ENCODE peak calls at places on chromosomes 12 and 14, in six cellular contexts. One of them, this sample, is unnamed.

GRCh38 chr14:52974406-52974805 is 23.6 kb upstream of the FERMT2 start:
- DNase-seq in suprapubic skin: no peak
- DNase-seq in prostate gland: no peak
- DNase-seq in stomach: no peak
- DNase-seq in breast epithelium: no peak
- DNase-seq in upper lobe of left lung: no peak
- DNase-seq in this sample: no peak

GRCh38 chr12:90327783-90328743 is 619.4 kb upstream of the ATP2B1 start:
- DNase-seq in suprapubic skin: no peak
- DNase-seq in prostate gland: no peak
- DNase-seq in stomach: no peak
- DNase-seq in breast epithelium: no peak
- DNase-seq in upper lobe of left lung: no peak
- DNase-seq in this sample: no peak

GRCh38 chr12:80313184-80313583 is 130.9 kb upstream of the PTPRQ start:
- DNase-seq in suprapubic skin: no peak
- DNase-seq in prostate gland: no peak
- DNase-seq in stomach: no peak
- DNase-seq in breast epithelium: no peak
- DNase-seq in upper lobe of left lung: no peak
- DNase-seq in this sample: no peak

GRCh38 chr12:132170094-132170636 is 25.9 kb downstream of the NOC4L start:
- DNase-seq in suprapubic skin: no peak
- DNase-seq in prostate gland: no peak
- DNase-seq in stomach: no peak
- DNase-seq in breast epithelium: no peak
- DNase-seq in upper lobe of left lung: no peak
- DNase-seq in this sample: no peak

GRCh38 chr14:61428261-61428660 is 106.9 kb downstream of the PRKCH start:
- DNase-seq in suprapubic skin: no peak
- DNase-seq in prostate gland: no peak
- DNase-seq in stomach: no peak
- DNase-seq in breast epithelium: no peak
- DNase-seq in upper lobe of left lung: no peak
- DNase-seq in this sample: no peak

GRCh38 chr14:35986219-35986573 is 160.1 kb downstream of the BRMS1L start:
- DNase-seq in suprapubic skin: no peak
- DNase-seq in prostate gland: no peak
- DNase-seq in stomach: no peak
- DNase-seq in breast epithelium: no peak
- DNase-seq in upper lobe of left lung: no peak
- DNase-seq in this sample: no peak

GRCh38 chr14:99720941-99721791 is 37.1 kb downstream of the CYP46A1 start:
- DNase-seq in suprapubic skin: peak
- DNase-seq in prostate gland: no peak
- DNase-seq in stomach: no peak
- DNase-seq in breast epithelium: no peak
- DNase-seq in upper lobe of left lung: no peak
- DNase-seq in this sample: no peak

GRCh38 chr14:37232907-37233481 is 35.3 kb downstream of the MIPOL1 start:
- DNase-seq in suprapubic skin: no peak
- DNase-seq in prostate gland: no peak
- DNase-seq in stomach: no peak
- DNase-seq in breast epithelium: no peak
- DNase-seq in upper lobe of left lung: no peak
- DNase-seq in this sample: no peak

GRCh38 chr14:50773632-50774541 is 57.1 kb downstream of the NIN start:
- DNase-seq in suprapubic skin: no peak
- DNase-seq in prostate gland: peak
- DNase-seq in stomach: peak
- DNase-seq in breast epithelium: no peak
- DNase-seq in upper lobe of left lung: no peak
- DNase-seq in this sample: peak

GRCh38 chr12:127143020-127143419 is 1124.0 kb upstream of the TMEM132C start:
- DNase-seq in suprapubic skin: no peak
- DNase-seq in prostate gland: no peak
- DNase-seq in stomach: no peak
- DNase-seq in breast epithelium: no peak
- DNase-seq in upper lobe of left lung: no peak
- DNase-seq in this sample: no peak

GRCh38 chr14:61257469-61258057 is 23.6 kb downstream of the TMEM30B start:
- DNase-seq in suprapubic skin: no peak
- DNase-seq in prostate gland: no peak
- DNase-seq in stomach: no peak
- DNase-seq in breast epithelium: no peak
- DNase-seq in upper lobe of left lung: no peak
- DNase-seq in this sample: no peak

GRCh38 chr12:16685107-16685506 is 79.1 kb upstream of the LMO3 start:
- DNase-seq in suprapubic skin: no peak
- DNase-seq in prostate gland: no peak
- DNase-seq in stomach: no peak
- DNase-seq in breast epithelium: no peak
- DNase-seq in upper lobe of left lung: no peak
- DNase-seq in this sample: no peak

GRCh38 chr14:103886304-103887169 is 39.2 kb upstream of the PPP1R13B start:
- DNase-seq in suprapubic skin: no peak
- DNase-seq in prostate gland: no peak
- DNase-seq in stomach: no peak
- DNase-seq in breast epithelium: no peak
- DNase-seq in upper lobe of left lung: no peak
- DNase-seq in this sample: no peak

GRCh38 chr14:61876362-61877049 is 114.3 kb downstream of the SNAPC1 start:
- DNase-seq in suprapubic skin: no peak
- DNase-seq in prostate gland: no peak
- DNase-seq in stomach: no peak
- DNase-seq in breast epithelium: no peak
- DNase-seq in upper lobe of left lung: no peak
- DNase-seq in this sample: no peak

GRCh38 chr14:24037658-24038037 is 14.2 kb upstream of the CARMIL3 start:
- DNase-seq in suprapubic skin: no peak
- DNase-seq in prostate gland: no peak
- DNase-seq in stomach: peak
- DNase-seq in breast epithelium: no peak
- DNase-seq in upper lobe of left lung: no peak
- DNase-seq in this sample: peak

GRCh38 chr12:7162691-7163114 is 26.8 kb upstream of the PEX5 start:
- DNase-seq in suprapubic skin: no peak
- DNase-seq in prostate gland: peak
- DNase-seq in stomach: peak
- DNase-seq in breast epithelium: no peak
- DNase-seq in upper lobe of left lung: peak
- DNase-seq in this sample: peak

GRCh38 chr12:63440063-63440462 is 228.2 kb downstream of the DPY19L2 start:
- DNase-seq in suprapubic skin: no peak
- DNase-seq in prostate gland: peak
- DNase-seq in stomach: no peak
- DNase-seq in breast epithelium: no peak
- DNase-seq in upper lobe of left lung: no peak
- DNase-seq in this sample: no peak

GRCh38 chr14:99136401-99136800 is 135.6 kb downstream of the BCL11B start:
- DNase-seq in suprapubic skin: no peak
- DNase-seq in prostate gland: no peak
- DNase-seq in stomach: peak
- DNase-seq in breast epithelium: no peak
- DNase-seq in upper lobe of left lung: no peak
- DNase-seq in this sample: no peak

GRCh38 chr14:105838591-105839424 is 312.4 kb downstream of the TMEM121 start:
- DNase-seq in suprapubic skin: no peak
- DNase-seq in prostate gland: no peak
- DNase-seq in stomach: no peak
- DNase-seq in breast epithelium: peak
- DNase-seq in upper lobe of left lung: no peak
- DNase-seq in this sample: no peak

GRCh38 chr14:103401223-103402214 is 16.3 kb downstream of the MARK3 start:
- DNase-seq in suprapubic skin: no peak
- DNase-seq in prostate gland: no peak
- DNase-seq in stomach: no peak
- DNase-seq in breast epithelium: no peak
- DNase-seq in upper lobe of left lung: no peak
- DNase-seq in this sample: no peak

GRCh38 chr14:69270795-69271708 is 11.1 kb downstream of the GALNT16 start:
- DNase-seq in suprapubic skin: no peak
- DNase-seq in prostate gland: no peak
- DNase-seq in stomach: no peak
- DNase-seq in breast epithelium: no peak
- DNase-seq in upper lobe of left lung: no peak
- DNase-seq in this sample: no peak

GRCh38 chr14:61864329-61864898 is 102.2 kb downstream of the SNAPC1 start:
- DNase-seq in suprapubic skin: no peak
- DNase-seq in prostate gland: no peak
- DNase-seq in stomach: no peak
- DNase-seq in breast epithelium: no peak
- DNase-seq in upper lobe of left lung: no peak
- DNase-seq in this sample: no peak

GRCh38 chr12:3293446-3294161 is 197.4 kb upstream of the PRMT8 start:
- DNase-seq in suprapubic skin: no peak
- DNase-seq in prostate gland: no peak
- DNase-seq in stomach: no peak
- DNase-seq in breast epithelium: no peak
- DNase-seq in upper lobe of left lung: no peak
- DNase-seq in this sample: no peak

GRCh38 chr12:104686196-104686595 is 229.4 kb downstream of the CHST11 start:
- DNase-seq in suprapubic skin: no peak
- DNase-seq in prostate gland: no peak
- DNase-seq in stomach: no peak
- DNase-seq in breast epithelium: no peak
- DNase-seq in upper lobe of left lung: no peak
- DNase-seq in this sample: no peak

GRCh38 chr12:54853933-54854538 is at the start of gene MUCL1:
- DNase-seq in suprapubic skin: no peak
- DNase-seq in prostate gland: peak
- DNase-seq in stomach: peak
- DNase-seq in breast epithelium: no peak
- DNase-seq in upper lobe of left lung: peak
- DNase-seq in this sample: peak

GRCh38 chr12:69329669-69330428 is 18.3 kb upstream of the LYZ start:
- DNase-seq in suprapubic skin: no peak
- DNase-seq in prostate gland: no peak
- DNase-seq in stomach: no peak
- DNase-seq in breast epithelium: no peak
- DNase-seq in upper lobe of left lung: no peak
- DNase-seq in this sample: no peak

GRCh38 chr12:75239987-75240386 is 30.3 kb upstream of the KCNC2 start:
- DNase-seq in suprapubic skin: no peak
- DNase-seq in prostate gland: no peak
- DNase-seq in stomach: no peak
- DNase-seq in breast epithelium: no peak
- DNase-seq in upper lobe of left lung: no peak
- DNase-seq in this sample: no peak

GRCh38 chr12:96623155-96623554 is 133.8 kb downstream of the CFAP54 start:
- DNase-seq in suprapubic skin: no peak
- DNase-seq in prostate gland: no peak
- DNase-seq in stomach: no peak
- DNase-seq in breast epithelium: no peak
- DNase-seq in upper lobe of left lung: no peak
- DNase-seq in this sample: no peak

GRCh38 chr12:96617178-96617577 is 127.8 kb downstream of the CFAP54 start:
- DNase-seq in suprapubic skin: no peak
- DNase-seq in prostate gland: no peak
- DNase-seq in stomach: no peak
- DNase-seq in breast epithelium: no peak
- DNase-seq in upper lobe of left lung: no peak
- DNase-seq in this sample: no peak
- TF ChIP-seq CTCF in suprapubic skin: no peak
- TF ChIP-seq CTCF in prostate gland: no peak
- TF ChIP-seq CTCF in stomach: no peak
- TF ChIP-seq CTCF in breast epithelium: no peak
- TF ChIP-seq CTCF in upper lobe of left lung: no peak
- TF ChIP-seq CTCF in this sample: no peak

GRCh38 chr14:96274122-96274910 is 18.3 kb downstream of the BDKRB1 start:
- DNase-seq in suprapubic skin: no peak
- DNase-seq in prostate gland: no peak
- DNase-seq in stomach: no peak
- DNase-seq in breast epithelium: no peak
- DNase-seq in upper lobe of left lung: no peak
- DNase-seq in this sample: no peak
- TF ChIP-seq POLR2AphosphoS5 in suprapubic skin: peak
- TF ChIP-seq POLR2AphosphoS5 in prostate gland: no peak
- TF ChIP-seq POLR2AphosphoS5 in stomach: no peak
- TF ChIP-seq POLR2AphosphoS5 in breast epithelium: no peak
- TF ChIP-seq POLR2AphosphoS5 in upper lobe of left lung: no peak
- TF ChIP-seq POLR2AphosphoS5 in this sample: peak

GRCh38 chr14:101458536-101459391 is 102.5 kb upstream of the DIO3 start:
- DNase-seq in suprapubic skin: peak
- DNase-seq in prostate gland: no peak
- DNase-seq in stomach: peak
- DNase-seq in breast epithelium: no peak
- DNase-seq in upper lobe of left lung: no peak
- DNase-seq in this sample: no peak
- TF ChIP-seq CTCF in suprapubic skin: no peak
- TF ChIP-seq CTCF in prostate gland: no peak
- TF ChIP-seq CTCF in stomach: no peak
- TF ChIP-seq CTCF in breast epithelium: no peak
- TF ChIP-seq CTCF in upper lobe of left lung: no peak
- TF ChIP-seq CTCF in this sample: no peak

GRCh38 chr14:33564774-33565630 is 385.9 kb downstream of the EGLN3 start:
- DNase-seq in suprapubic skin: no peak
- DNase-seq in prostate gland: no peak
- DNase-seq in stomach: no peak
- DNase-seq in breast epithelium: no peak
- DNase-seq in upper lobe of left lung: no peak
- DNase-seq in this sample: no peak
- TF ChIP-seq POLR2AphosphoS5 in suprapubic skin: no peak
- TF ChIP-seq POLR2AphosphoS5 in prostate gland: no peak
- TF ChIP-seq POLR2AphosphoS5 in stomach: no peak
- TF ChIP-seq POLR2AphosphoS5 in breast epithelium: no peak
- TF ChIP-seq POLR2AphosphoS5 in upper lobe of left lung: no peak
- TF ChIP-seq POLR2AphosphoS5 in this sample: no peak

GRCh38 chr12:108265505-108265904 is 73.6 kb downstream of the CMKLR1 start:
- DNase-seq in suprapubic skin: no peak
- DNase-seq in prostate gland: no peak
- DNase-seq in stomach: no peak
- DNase-seq in breast epithelium: no peak
- DNase-seq in upper lobe of left lung: no peak
- DNase-seq in this sample: no peak

GRCh38 chr12:108268397-108268796 is 70.7 kb downstream of the CMKLR1 start:
- DNase-seq in suprapubic skin: no peak
- DNase-seq in prostate gland: no peak
- DNase-seq in stomach: no peak
- DNase-seq in breast epithelium: no peak
- DNase-seq in upper lobe of left lung: no peak
- DNase-seq in this sample: no peak

GRCh38 chr12:108269224-108269623 is 69.9 kb downstream of the CMKLR1 start:
- DNase-seq in suprapubic skin: no peak
- DNase-seq in prostate gland: no peak
- DNase-seq in stomach: no peak
- DNase-seq in breast epithelium: no peak
- DNase-seq in upper lobe of left lung: no peak
- DNase-seq in this sample: no peak

GRCh38 chr12:108266131-108266530 is 73.0 kb downstream of the CMKLR1 start:
- DNase-seq in suprapubic skin: no peak
- DNase-seq in prostate gland: no peak
- DNase-seq in stomach: no peak
- DNase-seq in breast epithelium: no peak
- DNase-seq in upper lobe of left lung: no peak
- DNase-seq in this sample: no peak

GRCh38 chr12:108267449-108267848 is 71.7 kb downstream of the CMKLR1 start:
- DNase-seq in suprapubic skin: no peak
- DNase-seq in prostate gland: no peak
- DNase-seq in stomach: no peak
- DNase-seq in breast epithelium: no peak
- DNase-seq in upper lobe of left lung: no peak
- DNase-seq in this sample: no peak
- TF ChIP-seq CTCF in suprapubic skin: no peak
- TF ChIP-seq CTCF in prostate gland: no peak
- TF ChIP-seq CTCF in stomach: no peak
- TF ChIP-seq CTCF in breast epithelium: no peak
- TF ChIP-seq CTCF in upper lobe of left lung: no peak
- TF ChIP-seq CTCF in this sample: no peak